ENCODE peak calls at places on chromosomes 2 and 18, in ten cellular contexts. N is body of pancreas, L is stomach, P is A549, Q is breast epithelium, M is adrenal gland, V is gastrocnemius medialis, O is Peyer's patch, X is NB4, R is H1. S is an unnamed sample.

GRCh38 chr2:42045389-42045788 is 2.4 kb upstream of the PKDCC start:
- DNase-seq in N (no peak), L (no peak), P (no peak), Q (no peak), M (no peak), V (no peak), O (no peak), X (no peak), R (no peak), S (no peak)

GRCh38 chr18:812123-812672 is at the start of gene YES1:
- DNase-seq in N (peak), L (peak), P (peak), Q (peak), M (peak), V (peak), O (peak), X (peak), R (no peak), S (peak)

GRCh38 chr2:132420776-132421175 is 4.2 kb downstream of the GPR39 start:
- DNase-seq in N (no peak), L (no peak), P (no peak), Q (no peak), M (no peak), V (no peak), O (no peak), X (no peak), R (no peak), S (no peak)

GRCh38 chr2:198408171-198408570 is 603.8 kb downstream of the PLCL1 start:
- DNase-seq in N (no peak), L (no peak), P (no peak), Q (no peak), M (no peak), V (no peak), O (no peak), X (no peak), R (no peak), S (no peak)

GRCh38 chr2:152434395-152435182 is 99.6 kb downstream of the FMNL2 start:
- DNase-seq in N (no peak), L (no peak), P (no peak), Q (no peak), M (no peak), V (no peak), O (no peak), X (no peak), R (no peak), S (no peak)

GRCh38 chr2:151996243-151997003 is 102.4 kb downstream of the CACNB4 start:
- DNase-seq in N (no peak), L (no peak), P (no peak), Q (no peak), M (no peak), V (no peak), O (no peak), X (no peak), R (no peak), S (no peak)

GRCh38 chr2:72013726-72014125 is 133.9 kb downstream of the CYP26B1 start:
- DNase-seq in N (no peak), L (no peak), P (no peak), Q (no peak), M (no peak), V (no peak), O (peak), X (no peak), R (no peak), S (no peak)

GRCh38 chr2:152875832-152876669 is 157.6 kb downstream of the ARL6IP6 start:
- DNase-seq in N (no peak), L (no peak), P (peak), Q (no peak), M (peak), V (no peak), O (no peak), X (no peak), R (no peak), S (no peak)

GRCh38 chr2:110116033-110116710 is 550 bp upstream of the MALL start:
- DNase-seq in N (no peak), L (no peak), P (peak), Q (no peak), M (peak), V (no peak), O (peak), X (no peak), R (no peak), S (peak)

GRCh38 chr18:9856097-9856496 is 29.7 kb upstream of the TXNDC2 start:
- DNase-seq in N (no peak), L (no peak), P (no peak), Q (no peak), M (no peak), V (no peak), O (no peak), X (peak), R (no peak), S (no peak)

GRCh38 chr2:205902041-205902898 is 183.7 kb downstream of the INO80D start:
- DNase-seq in N (no peak), L (no peak), P (peak), Q (no peak), M (peak), V (no peak), O (peak), X (no peak), R (no peak), S (no peak)

GRCh38 chr18:55510809-55511208 is 77.2 kb downstream of the TCF4 start:
- DNase-seq in N (no peak), L (no peak), P (no peak), Q (no peak), M (no peak), V (peak), O (no peak), X (no peak), R (no peak), S (peak)

GRCh38 chr2:235695602-235695895 is 201.7 kb downstream of the AGAP1 start:
- DNase-seq in N (no peak), L (no peak), P (no peak), Q (no peak), M (no peak), V (no peak), O (no peak), X (no peak), R (no peak), S (no peak)

GRCh38 chr18:48832961-48833700 is 117.6 kb downstream of the SMAD7 start:
- DNase-seq in N (no peak), L (peak), P (peak), Q (no peak), M (peak), V (no peak), O (peak), X (peak), R (no peak), S (peak)

GRCh38 chr2:140383781-140384180 is 1603.6 kb upstream of the NXPH2 start:
- DNase-seq in N (no peak), L (no peak), P (no peak), Q (no peak), M (no peak), V (no peak), O (no peak), X (no peak), R (no peak), S (no peak)

GRCh38 chr2:72137498-72138010 is 10.1 kb downstream of the CYP26B1 start:
- DNase-seq in N (peak), L (peak), P (peak), Q (peak), M (peak), V (no peak), O (peak), X (peak), R (no peak), S (peak)

GRCh38 chr2:63562751-63563150 is 25.5 kb downstream of the WDPCP start:
- DNase-seq in N (no peak), L (no peak), P (no peak), Q (no peak), M (no peak), V (no peak), O (no peak), X (no peak), R (no peak), S (no peak)

GRCh38 chr18:8709248-8710059 is 4.1 kb downstream of the MTCL1 start:
- DNase-seq in N (no peak), L (no peak), P (no peak), Q (no peak), M (no peak), V (no peak), O (no peak), X (no peak), R (no peak), S (no peak)

GRCh38 chr2:43146083-43146482 is 80.3 kb downstream of the ZFP36L2 start:
- DNase-seq in N (no peak), L (no peak), P (no peak), Q (no peak), M (no peak), V (no peak), O (no peak), X (no peak), R (no peak), S (no peak)

GRCh38 chr2:12990523-12990922 is 273.8 kb downstream of the TRIB2 start:
- DNase-seq in N (no peak), L (no peak), P (no peak), Q (no peak), M (no peak), V (no peak), O (no peak), X (no peak), R (no peak), S (no peak)

GRCh38 chr18:70415823-70416488 is 127.1 kb downstream of the SOCS6 start:
- DNase-seq in N (no peak), L (peak), P (no peak), Q (no peak), M (no peak), V (no peak), O (peak), X (no peak), R (no peak), S (no peak)

GRCh38 chr2:37417321-37417720 is 72.9 kb downstream of the QPCT start:
- DNase-seq in N (no peak), L (no peak), P (no peak), Q (no peak), M (no peak), V (no peak), O (no peak), X (no peak), R (no peak), S (no peak)

GRCh38 chr2:190215620-190216019 is 104.0 kb downstream of the HIBCH start:
- DNase-seq in N (no peak), L (no peak), P (no peak), Q (no peak), M (no peak), V (no peak), O (no peak), X (no peak), R (no peak), S (no peak)

GRCh38 chr2:218990052-218990451 is 3.2 kb downstream of the CRYBA2 start:
- DNase-seq in N (no peak), L (no peak), P (no peak), Q (no peak), M (no peak), V (no peak), O (no peak), X (no peak), R (no peak), S (no peak)

GRCh38 chr2:52632543-52632942 is 1135.1 kb upstream of the CHAC2 start:
- DNase-seq in N (no peak), L (no peak), P (no peak), Q (no peak), M (no peak), V (no peak), O (no peak), X (no peak), R (no peak), S (no peak)

GRCh38 chr2:9004338-9005204 is 1.1 kb upstream of the MBOAT2 start:
- DNase-seq in N (no peak), L (no peak), P (no peak), Q (no peak), M (no peak), V (no peak), O (no peak), X (no peak), R (no peak), S (no peak)

GRCh38 chr18:24170389-24170788 is 31.5 kb downstream of the CABYR start:
- DNase-seq in N (no peak), L (no peak), P (no peak), Q (no peak), M (no peak), V (no peak), O (no peak), X (no peak), R (no peak), S (no peak)

GRCh38 chr2:190791347-190791982 is 89.2 kb upstream of the GLS start:
- DNase-seq in N (no peak), L (no peak), P (no peak), Q (no peak), M (peak), V (no peak), O (no peak), X (peak), R (no peak), S (no peak)

GRCh38 chr2:203016716-203017115 is 2.0 kb downstream of the NBEAL1 start:
- DNase-seq in N (no peak), L (no peak), P (no peak), Q (no peak), M (no peak), V (no peak), O (no peak), X (no peak), R (no peak), S (no peak)
- H3K4me3 ChIP-seq in N (no peak), L (peak), P (peak), Q (peak), M (no peak), V (peak), O (peak), X (no peak), R (no peak), S (no peak)

GRCh38 chr2:225614915-225615314 is 215.4 kb downstream of the NYAP2 start:
- DNase-seq in N (no peak), L (no peak), P (no peak), Q (no peak), M (no peak), V (no peak), O (no peak), X (no peak), R (no peak), S (no peak)
- TF ChIP-seq CTCF in N (no peak), L (no peak), P (no peak), Q (no peak), M (no peak), V (no peak), O (no peak), X (no peak), R (no peak), S (no peak)

GRCh38 chr2:61410185-61410584 is 60.7 kb downstream of the USP34 start:
- DNase-seq in N (no peak), L (no peak), P (no peak), Q (no peak), M (no peak), V (no peak), O (no peak), X (no peak), R (no peak), S (no peak)
- TF ChIP-seq POLR2A in N (no peak), L (no peak), P (no peak), Q (no peak), M (no peak), V (no peak), O (no peak), X (no peak), R (no peak), S (no peak)

GRCh38 chr2:46718797-46719196 is 196.8 kb downstream of the MCFD2 start:
- DNase-seq in N (no peak), L (no peak), P (no peak), Q (no peak), M (no peak), V (no peak), O (no peak), X (no peak), R (no peak), S (no peak)

GRCh38 chr2:46717733-46718121 is 197.9 kb downstream of the MCFD2 start:
- DNase-seq in N (no peak), L (no peak), P (no peak), Q (no peak), M (no peak), V (no peak), O (no peak), X (peak), R (no peak), S (no peak)

GRCh38 chr2:46716806-46717732 is 198.5 kb downstream of the MCFD2 start:
- DNase-seq in N (no peak), L (no peak), P (no peak), Q (no peak), M (no peak), V (no peak), O (no peak), X (peak), R (no peak), S (no peak)

GRCh38 chr2:46719499-46719898 is 196.1 kb downstream of the MCFD2 start:
- DNase-seq in N (no peak), L (no peak), P (peak), Q (no peak), M (no peak), V (no peak), O (no peak), X (no peak), R (no peak), S (no peak)

GRCh38 chr2:46715541-46715940 is 200.1 kb downstream of the MCFD2 start:
- DNase-seq in N (no peak), L (no peak), P (no peak), Q (no peak), M (no peak), V (no peak), O (no peak), X (no peak), R (no peak), S (no peak)
- H3K4me3 ChIP-seq in N (no peak), L (no peak), P (no peak), Q (no peak), M (no peak), V (no peak), O (no peak), X (no peak), R (no peak), S (no peak)

GRCh38 chr2:117832905-117833613 is 18.6 kb downstream of the DDX18 start:
- DNase-seq in N (no peak), L (no peak), P (peak), Q (no peak), M (no peak), V (no peak), O (no peak), X (peak), R (no peak), S (no peak)

GRCh38 chr2:117833911-117834310 is 19.4 kb downstream of the DDX18 start:
- DNase-seq in N (no peak), L (no peak), P (no peak), Q (no peak), M (no peak), V (no peak), O (no peak), X (no peak), R (no peak), S (no peak)

GRCh38 chr2:117834992-117835391 is 20.5 kb downstream of the DDX18 start:
- DNase-seq in N (no peak), L (no peak), P (no peak), Q (no peak), M (no peak), V (no peak), O (no peak), X (no peak), R (no peak), S (no peak)

GRCh38 chr2:117832332-117832731 is 17.8 kb downstream of the DDX18 start:
- DNase-seq in N (no peak), L (no peak), P (no peak), Q (no peak), M (no peak), V (no peak), O (no peak), X (no peak), R (no peak), S (no peak)

GRCh38 chr2:117835990-117836760 is 21.7 kb downstream of the DDX18 start:
- DNase-seq in N (peak), L (peak), P (peak), Q (peak), M (peak), V (peak), O (peak), X (peak), R (no peak), S (peak)
- TF ChIP-seq CTCF in N (peak), L (peak), P (peak), Q (peak), M (peak), V (peak), O (no peak), X (peak), R (peak), S (peak)